ENCODE peak calls at places on chromosomes 11 and 22, in seven cellular contexts. One of them, this sample, is unnamed.

GRCh38 chr11:8808226-8808585 is 102.8 kb upstream of the AKIP1 start:
- DNase-seq in uterus: no peak
- DNase-seq in HCT116: no peak
- DNase-seq in fibroblast of villous mesenchyme: peak; percentile 56
- DNase-seq in heart left ventricle: no peak
- DNase-seq in ascending aorta: no peak
- DNase-seq in A549: no peak
- DNase-seq in this sample: peak; percentile 40

GRCh38 chr11:70650075-70650909 is 252.0 kb downstream of the CTTN start:
- DNase-seq in ascending aorta: no peak
- DNase-seq in fibroblast of villous mesenchyme: peak; percentile 67
- DNase-seq in uterus: peak; percentile 15
- DNase-seq in A549: peak; percentile 73
- DNase-seq in heart left ventricle: peak; percentile 47
- DNase-seq in HCT116: peak; percentile 22
- DNase-seq in this sample: peak; percentile 42

GRCh38 chr22:30368420-30368819 is 11.6 kb downstream of the CCDC157 start:
- DNase-seq in A549: no peak
- DNase-seq in heart left ventricle: no peak
- DNase-seq in fibroblast of villous mesenchyme: no peak
- DNase-seq in HCT116: no peak
- DNase-seq in uterus: no peak
- DNase-seq in ascending aorta: no peak
- DNase-seq in this sample: no peak

GRCh38 chr11:862028-862703 is 19.5 kb downstream of the TSPAN4 start:
- DNase-seq in heart left ventricle: no peak
- DNase-seq in HCT116: no peak
- DNase-seq in ascending aorta: no peak
- DNase-seq in fibroblast of villous mesenchyme: no peak
- DNase-seq in uterus: peak; percentile 18
- DNase-seq in A549: no peak
- DNase-seq in this sample: no peak

GRCh38 chr11:113504071-113504470 is 28.9 kb upstream of the DRD2 start:
- DNase-seq in A549: no peak
- DNase-seq in ascending aorta: no peak
- DNase-seq in fibroblast of villous mesenchyme: no peak
- DNase-seq in uterus: no peak
- DNase-seq in HCT116: no peak
- DNase-seq in heart left ventricle: no peak
- DNase-seq in this sample: no peak

GRCh38 chr22:19622061-19622441 is 92.3 kb upstream of the SEPTIN5 start:
- DNase-seq in HCT116: no peak
- DNase-seq in fibroblast of villous mesenchyme: no peak
- DNase-seq in uterus: no peak
- DNase-seq in heart left ventricle: no peak
- DNase-seq in ascending aorta: no peak
- DNase-seq in A549: no peak
- DNase-seq in this sample: no peak

GRCh38 chr22:29635734-29636357 is 32.4 kb downstream of the NF2 start:
- DNase-seq in ascending aorta: no peak
- DNase-seq in A549: peak; percentile 28
- DNase-seq in fibroblast of villous mesenchyme: peak; percentile 70
- DNase-seq in uterus: no peak
- DNase-seq in HCT116: peak; percentile 34
- DNase-seq in heart left ventricle: no peak
- DNase-seq in this sample: peak; percentile 56

GRCh38 chr11:118427707-118428106 is 8.6 kb upstream of the KMT2A start:
- DNase-seq in ascending aorta: no peak
- DNase-seq in HCT116: no peak
- DNase-seq in A549: no peak
- DNase-seq in uterus: no peak
- DNase-seq in heart left ventricle: no peak
- DNase-seq in fibroblast of villous mesenchyme: no peak
- DNase-seq in this sample: no peak

GRCh38 chr11:114090225-114090624 is 30.7 kb downstream of the ZBTB16 start:
- DNase-seq in uterus: no peak
- DNase-seq in A549: no peak
- DNase-seq in HCT116: no peak
- DNase-seq in fibroblast of villous mesenchyme: no peak
- DNase-seq in ascending aorta: peak; percentile 43
- DNase-seq in heart left ventricle: no peak
- DNase-seq in this sample: no peak

GRCh38 chr11:14244926-14245325 is 114.1 kb downstream of the RRAS2 start:
- DNase-seq in heart left ventricle: no peak
- DNase-seq in uterus: no peak
- DNase-seq in ascending aorta: no peak
- DNase-seq in A549: no peak
- DNase-seq in fibroblast of villous mesenchyme: no peak
- DNase-seq in HCT116: no peak
- DNase-seq in this sample: no peak

GRCh38 chr11:22197139-22197893 is 4.4 kb downstream of the ANO5 start:
- DNase-seq in fibroblast of villous mesenchyme: no peak
- DNase-seq in HCT116: no peak
- DNase-seq in A549: no peak
- DNase-seq in uterus: no peak
- DNase-seq in ascending aorta: no peak
- DNase-seq in heart left ventricle: no peak
- DNase-seq in this sample: no peak

GRCh38 chr11:134124660-134125451 is 56.0 kb downstream of the JAM3 start:
- DNase-seq in HCT116: no peak
- DNase-seq in A549: no peak
- DNase-seq in heart left ventricle: peak; percentile 66
- DNase-seq in fibroblast of villous mesenchyme: peak; percentile 23
- DNase-seq in ascending aorta: no peak
- DNase-seq in uterus: no peak
- DNase-seq in this sample: peak; percentile 55

GRCh38 chr11:88345408-88345807 is 7.9 kb upstream of the CTSC start:
- DNase-seq in A549: no peak
- DNase-seq in fibroblast of villous mesenchyme: no peak
- DNase-seq in ascending aorta: no peak
- DNase-seq in heart left ventricle: no peak
- DNase-seq in uterus: no peak
- DNase-seq in HCT116: no peak
- DNase-seq in this sample: no peak

GRCh38 chr11:10382518-10382917 is 72.5 kb upstream of the AMPD3 start:
- DNase-seq in ascending aorta: no peak
- DNase-seq in heart left ventricle: no peak
- DNase-seq in A549: no peak
- DNase-seq in HCT116: peak; percentile 63
- DNase-seq in uterus: no peak
- DNase-seq in fibroblast of villous mesenchyme: no peak
- DNase-seq in this sample: peak; percentile 36

GRCh38 chr11:32891657-32892354 is 805 bp upstream of the QSER1 start:
- DNase-seq in uterus: no peak
- DNase-seq in fibroblast of villous mesenchyme: peak; percentile 10
- DNase-seq in heart left ventricle: no peak
- DNase-seq in ascending aorta: no peak
- DNase-seq in HCT116: no peak
- DNase-seq in A549: peak; percentile 9
- DNase-seq in this sample: no peak

GRCh38 chr22:50206599-50206998 is 5.8 kb downstream of the SELENOO start:
- DNase-seq in heart left ventricle: peak; percentile 73
- DNase-seq in uterus: no peak
- DNase-seq in ascending aorta: no peak
- DNase-seq in fibroblast of villous mesenchyme: peak; percentile 87
- DNase-seq in A549: no peak
- DNase-seq in HCT116: no peak
- DNase-seq in this sample: peak; percentile 79

GRCh38 chr22:31097941-31098632 is 9.3 kb downstream of the SELENOM start:
- DNase-seq in HCT116: no peak
- DNase-seq in uterus: peak; percentile 70
- DNase-seq in heart left ventricle: no peak
- DNase-seq in fibroblast of villous mesenchyme: no peak
- DNase-seq in A549: no peak
- DNase-seq in ascending aorta: no peak
- DNase-seq in this sample: no peak

GRCh38 chr11:12133539-12134238 is 23.3 kb downstream of the MICAL2 start:
- DNase-seq in HCT116: no peak
- DNase-seq in heart left ventricle: no peak
- DNase-seq in fibroblast of villous mesenchyme: no peak
- DNase-seq in ascending aorta: no peak
- DNase-seq in uterus: no peak
- DNase-seq in A549: no peak
- DNase-seq in this sample: no peak

DNA sequence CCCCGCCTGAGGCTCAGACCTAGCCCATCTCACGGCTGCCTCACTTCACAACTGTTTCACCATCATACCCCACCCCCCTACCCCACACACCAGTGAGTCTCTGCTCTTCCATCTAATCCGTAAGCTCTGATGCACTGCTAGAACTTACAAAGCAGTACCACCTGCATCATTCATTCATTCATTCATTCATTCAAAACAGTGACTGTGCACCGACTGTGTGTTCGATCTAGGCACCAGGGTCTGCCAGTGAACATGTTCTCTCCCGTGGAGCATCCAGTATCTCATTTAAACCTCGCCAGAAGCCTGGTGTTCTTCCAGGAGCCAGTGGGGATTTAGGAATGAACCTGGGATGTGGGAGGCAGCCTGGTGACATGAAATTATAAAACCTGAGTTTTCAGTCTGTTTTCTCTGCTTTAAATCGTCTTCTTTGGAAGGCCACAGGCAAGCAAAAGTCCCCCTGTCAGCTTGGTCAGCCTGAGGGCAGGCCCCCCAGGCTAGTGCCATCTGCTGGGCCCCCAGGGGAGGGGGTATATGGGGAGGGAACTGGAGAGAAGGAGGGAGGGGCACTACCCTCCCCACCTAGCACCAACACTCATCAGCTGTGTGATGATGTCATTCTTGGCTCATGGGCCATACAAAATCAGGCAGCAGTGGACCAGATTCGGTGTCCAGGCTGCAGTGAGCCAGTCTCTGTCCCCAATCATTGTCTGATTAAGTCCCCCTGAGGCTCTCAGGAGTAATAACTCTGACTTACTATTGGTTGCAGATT is 18.4 kb downstream of the TMPRSS6 start:
- DNase-seq in heart left ventricle: no peak
- DNase-seq in uterus: no peak
- DNase-seq in ascending aorta: no peak
- DNase-seq in fibroblast of villous mesenchyme: no peak
- DNase-seq in HCT116: no peak
- DNase-seq in A549: no peak
- DNase-seq in this sample: peak; percentile 35
- TF ChIP-seq CTCF in heart left ventricle: no peak
- TF ChIP-seq CTCF in uterus: no peak
- TF ChIP-seq CTCF in ascending aorta: no peak
- TF ChIP-seq CTCF in fibroblast of villous mesenchyme: no peak
- TF ChIP-seq CTCF in HCT116: no peak
- TF ChIP-seq CTCF in A549: no peak
- TF ChIP-seq CTCF in this sample: no peak

DNA sequence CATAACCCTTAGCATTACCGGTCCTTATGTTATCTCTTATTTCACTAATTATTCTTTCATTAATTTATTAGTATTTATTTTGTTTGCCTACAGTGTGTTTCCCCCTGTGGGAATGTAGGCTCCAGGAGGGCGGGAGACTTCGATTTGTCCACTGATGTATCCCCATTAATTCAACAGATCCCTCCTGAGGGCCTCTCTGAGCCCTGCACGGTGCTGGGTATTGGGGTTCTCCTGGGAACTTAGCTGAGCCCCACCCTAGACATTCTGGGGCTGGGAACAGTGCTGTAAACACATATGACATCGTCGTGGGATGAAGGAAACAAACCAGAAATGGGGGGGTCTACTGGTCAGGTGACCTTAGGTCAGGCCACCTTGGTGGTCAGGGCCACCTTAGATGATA is 798 bp downstream of the PHETA2 start:
- DNase-seq in HCT116: no peak
- DNase-seq in fibroblast of villous mesenchyme: no peak
- DNase-seq in heart left ventricle: no peak
- DNase-seq in uterus: no peak
- DNase-seq in ascending aorta: no peak
- DNase-seq in A549: no peak
- DNase-seq in this sample: no peak
- H3K4me3 ChIP-seq in HCT116: no peak overlapping the region
- H3K4me3 ChIP-seq in fibroblast of villous mesenchyme: peak overlapping the region; percentile 77
- H3K4me3 ChIP-seq in heart left ventricle: peak overlapping the region; percentile 61
- H3K4me3 ChIP-seq in uterus: peak overlapping the region; percentile 49
- H3K4me3 ChIP-seq in ascending aorta: peak overlapping the region; percentile 70
- H3K4me3 ChIP-seq in A549: no peak overlapping the region
- H3K4me3 ChIP-seq in this sample: peak overlapping the region; percentile 69

DNA sequence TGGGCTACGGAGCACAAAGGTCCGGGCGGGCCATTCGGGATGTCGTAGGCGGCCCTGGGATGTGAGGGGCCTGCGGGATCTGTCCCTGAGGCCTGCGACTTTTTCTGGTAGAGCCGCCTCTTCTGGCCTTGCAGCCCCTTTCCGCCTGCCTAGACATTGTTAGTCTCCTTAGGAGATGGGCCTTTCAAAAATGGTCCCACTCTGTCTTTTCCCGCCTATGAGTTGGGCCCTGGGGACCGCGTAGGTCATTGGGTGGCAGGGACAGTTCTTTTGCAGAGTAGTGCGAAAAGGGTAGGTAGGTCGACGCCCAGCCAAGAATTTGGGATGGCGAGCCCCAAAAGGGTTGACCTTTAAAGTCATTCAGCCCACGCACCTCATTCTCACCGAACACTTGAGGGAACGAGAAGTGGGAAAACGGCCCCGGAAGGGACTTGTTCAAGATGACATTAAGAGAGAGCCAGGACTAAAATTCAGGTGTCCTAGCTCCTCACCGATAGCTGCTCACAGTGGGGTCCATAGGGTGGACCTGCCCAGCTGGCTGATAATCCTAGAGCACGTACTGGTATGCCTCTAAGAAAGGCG is 785 bp downstream of the OTUB1 start:
- DNase-seq in uterus: no peak
- DNase-seq in fibroblast of villous mesenchyme: no peak
- DNase-seq in A549: no peak
- DNase-seq in heart left ventricle: no peak
- DNase-seq in HCT116: no peak
- DNase-seq in ascending aorta: no peak
- DNase-seq in this sample: no peak
- TF ChIP-seq CTCF in uterus: no peak
- TF ChIP-seq CTCF in fibroblast of villous mesenchyme: no peak
- TF ChIP-seq CTCF in A549: no peak
- TF ChIP-seq CTCF in heart left ventricle: no peak
- TF ChIP-seq CTCF in HCT116: no peak
- TF ChIP-seq CTCF in ascending aorta: no peak
- TF ChIP-seq CTCF in this sample: no peak

GRCh38 chr22:22935056-22935545 is 47.5 kb downstream of the IGLL5 start:
- DNase-seq in uterus: no peak
- DNase-seq in HCT116: no peak
- DNase-seq in fibroblast of villous mesenchyme: no peak
- DNase-seq in A549: no peak
- DNase-seq in heart left ventricle: no peak
- DNase-seq in ascending aorta: no peak
- DNase-seq in this sample: no peak
- H3K4me3 ChIP-seq in uterus: no peak overlapping the region
- H3K4me3 ChIP-seq in HCT116: no peak overlapping the region
- H3K4me3 ChIP-seq in fibroblast of villous mesenchyme: no peak overlapping the region
- H3K4me3 ChIP-seq in A549: no peak overlapping the region
- H3K4me3 ChIP-seq in heart left ventricle: no peak overlapping the region
- H3K4me3 ChIP-seq in ascending aorta: no peak overlapping the region
- H3K4me3 ChIP-seq in this sample: no peak overlapping the region